ENCODE peak calls at places on chromosome 6, in ten cellular contexts. One of them, this sample, is unnamed.

GRCh38 chr6:47302043-47302442 is 7.7 kb downstream of the TNFRSF21 start:
- DNase-seq in H54: no peak
- DNase-seq in astrocyte: no peak
- DNase-seq in KG1: no peak
- DNase-seq in left cardiac atrium: no peak
- DNase-seq in AG09319: no peak
- DNase-seq in right cardiac atrium: no peak
- DNase-seq in GM12865: peak
- DNase-seq in GM04503: no peak
- DNase-seq in NCI-H748 treated with DMSO at 0.1 percent for 48 hours: no peak
- DNase-seq in this sample: no peak

GRCh38 chr6:144298167-144298671 is 13.1 kb downstream of the UTRN start:
- DNase-seq in H54: no peak
- DNase-seq in astrocyte: no peak
- DNase-seq in KG1: no peak
- DNase-seq in left cardiac atrium: no peak
- DNase-seq in AG09319: no peak
- DNase-seq in right cardiac atrium: no peak
- DNase-seq in GM12865: no peak
- DNase-seq in GM04503: no peak
- DNase-seq in NCI-H748 treated with DMSO at 0.1 percent for 48 hours: no peak
- DNase-seq in this sample: no peak

GRCh38 chr6:6131492-6132109 is 124.9 kb upstream of the NRN1 start:
- DNase-seq in H54: peak
- DNase-seq in astrocyte: no peak
- DNase-seq in KG1: no peak
- DNase-seq in left cardiac atrium: no peak
- DNase-seq in AG09319: no peak
- DNase-seq in right cardiac atrium: no peak
- DNase-seq in GM12865: peak
- DNase-seq in GM04503: peak
- DNase-seq in NCI-H748 treated with DMSO at 0.1 percent for 48 hours: no peak
- DNase-seq in this sample: no peak

GRCh38 chr6:157861814-157862213 is 38.8 kb downstream of the SNX9 start:
- DNase-seq in H54: no peak
- DNase-seq in astrocyte: peak
- DNase-seq in KG1: no peak
- DNase-seq in left cardiac atrium: no peak
- DNase-seq in AG09319: no peak
- DNase-seq in right cardiac atrium: no peak
- DNase-seq in GM12865: no peak
- DNase-seq in GM04503: no peak
- DNase-seq in NCI-H748 treated with DMSO at 0.1 percent for 48 hours: no peak
- DNase-seq in this sample: no peak

GRCh38 chr6:41712651-41713103 is 22.7 kb downstream of the TFEB start:
- DNase-seq in H54: no peak
- DNase-seq in astrocyte: no peak
- DNase-seq in KG1: no peak
- DNase-seq in left cardiac atrium: peak
- DNase-seq in AG09319: no peak
- DNase-seq in right cardiac atrium: peak
- DNase-seq in GM12865: no peak
- DNase-seq in GM04503: no peak
- DNase-seq in NCI-H748 treated with DMSO at 0.1 percent for 48 hours: no peak
- DNase-seq in this sample: peak

GRCh38 chr6:160795716-160796115 is 93.7 kb downstream of the PLG start:
- DNase-seq in H54: no peak
- DNase-seq in astrocyte: peak
- DNase-seq in KG1: no peak
- DNase-seq in left cardiac atrium: no peak
- DNase-seq in AG09319: no peak
- DNase-seq in right cardiac atrium: no peak
- DNase-seq in GM12865: no peak
- DNase-seq in GM04503: no peak
- DNase-seq in NCI-H748 treated with DMSO at 0.1 percent for 48 hours: no peak
- DNase-seq in this sample: no peak

GRCh38 chr6:145349950-145350510 is 385.3 kb downstream of the EPM2A start:
- DNase-seq in H54: no peak
- DNase-seq in astrocyte: no peak
- DNase-seq in KG1: no peak
- DNase-seq in left cardiac atrium: no peak
- DNase-seq in AG09319: no peak
- DNase-seq in right cardiac atrium: no peak
- DNase-seq in GM12865: peak
- DNase-seq in GM04503: no peak
- DNase-seq in NCI-H748 treated with DMSO at 0.1 percent for 48 hours: no peak
- DNase-seq in this sample: no peak

GRCh38 chr6:87575423-87575822 is 14.4 kb downstream of the RARS2 start:
- DNase-seq in H54: no peak
- DNase-seq in astrocyte: no peak
- DNase-seq in KG1: no peak
- DNase-seq in left cardiac atrium: no peak
- DNase-seq in AG09319: no peak
- DNase-seq in right cardiac atrium: no peak
- DNase-seq in GM12865: no peak
- DNase-seq in GM04503: no peak
- DNase-seq in NCI-H748 treated with DMSO at 0.1 percent for 48 hours: no peak
- DNase-seq in this sample: no peak

GRCh38 chr6:36616888-36617521 is 22.8 kb downstream of the SRSF3 start:
- DNase-seq in H54: peak
- DNase-seq in astrocyte: peak
- DNase-seq in KG1: no peak
- DNase-seq in left cardiac atrium: no peak
- DNase-seq in AG09319: no peak
- DNase-seq in right cardiac atrium: no peak
- DNase-seq in GM12865: peak
- DNase-seq in GM04503: no peak
- DNase-seq in NCI-H748 treated with DMSO at 0.1 percent for 48 hours: no peak
- DNase-seq in this sample: no peak

GRCh38 chr6:140441256-140441655 is 1066.8 kb upstream of the CITED2 start:
- DNase-seq in H54: no peak
- DNase-seq in astrocyte: peak
- DNase-seq in KG1: no peak
- DNase-seq in left cardiac atrium: peak
- DNase-seq in AG09319: no peak
- DNase-seq in right cardiac atrium: peak
- DNase-seq in GM12865: peak
- DNase-seq in GM04503: peak
- DNase-seq in NCI-H748 treated with DMSO at 0.1 percent for 48 hours: no peak
- DNase-seq in this sample: peak

GRCh38 chr6:8182209-8182845 is 80.0 kb upstream of the EEF1E1 start:
- DNase-seq in H54: no peak
- DNase-seq in astrocyte: no peak
- DNase-seq in KG1: peak
- DNase-seq in left cardiac atrium: no peak
- DNase-seq in AG09319: no peak
- DNase-seq in right cardiac atrium: no peak
- DNase-seq in GM12865: no peak
- DNase-seq in GM04503: peak
- DNase-seq in NCI-H748 treated with DMSO at 0.1 percent for 48 hours: no peak
- DNase-seq in this sample: no peak

GRCh38 chr6:163983601-163984445 is 569.3 kb downstream of the QKI start:
- DNase-seq in H54: no peak
- DNase-seq in astrocyte: peak
- DNase-seq in KG1: no peak
- DNase-seq in left cardiac atrium: no peak
- DNase-seq in AG09319: no peak
- DNase-seq in right cardiac atrium: no peak
- DNase-seq in GM12865: peak
- DNase-seq in GM04503: no peak
- DNase-seq in NCI-H748 treated with DMSO at 0.1 percent for 48 hours: no peak
- DNase-seq in this sample: no peak

GRCh38 chr6:157667211-157668033 is 155.6 kb upstream of the SNX9 start:
- DNase-seq in H54: peak
- DNase-seq in astrocyte: peak
- DNase-seq in KG1: peak
- DNase-seq in left cardiac atrium: peak
- DNase-seq in AG09319: no peak
- DNase-seq in right cardiac atrium: no peak
- DNase-seq in GM12865: peak
- DNase-seq in GM04503: peak
- DNase-seq in NCI-H748 treated with DMSO at 0.1 percent for 48 hours: peak
- DNase-seq in this sample: peak

GRCh38 chr6:121756643-121757042 is 321.2 kb downstream of the GJA1 start:
- DNase-seq in H54: no peak
- DNase-seq in astrocyte: no peak
- DNase-seq in KG1: no peak
- DNase-seq in left cardiac atrium: no peak
- DNase-seq in AG09319: no peak
- DNase-seq in right cardiac atrium: no peak
- DNase-seq in GM12865: no peak
- DNase-seq in GM04503: no peak
- DNase-seq in NCI-H748 treated with DMSO at 0.1 percent for 48 hours: no peak
- DNase-seq in this sample: no peak